ENCODE peak calls at places on chromosomes 4 and X, in four cellular contexts. T is right cardiac atrium, N is psoas muscle, Z is ovary. U is an unnamed sample.
A peak's percentile ranks its signal among the peaks of the same experiment; 100 is the strongest.

GRCh38 chr4:184583738-184584502 is 65.3 kb downstream of the CASP3 start:
- DNase-seq in Z (no peak), T (no peak), N (no peak), U (no peak)

GRCh38 chr4:169659736-169660670 is 39.6 kb downstream of the CLCN3 start:
- DNase-seq in T (peak; percentile 64), Z (peak; percentile 61), N (peak; percentile 33), U (no peak)

GRCh38 chrX:150697641-150698040 is 4.4 kb downstream of the MTMR1 start:
- DNase-seq in T (no peak), Z (no peak), N (no peak), U (no peak)

GRCh38 chr4:1777822-1778641 is 15.1 kb upstream of the FGFR3 start:
- DNase-seq in T (peak; percentile 61), Z (no peak), N (no peak), U (no peak)

GRCh38 chr4:174156239-174156826 is 127.1 kb downstream of the FBXO8 start:
- DNase-seq in T (no peak), N (no peak), Z (no peak), U (no peak)

GRCh38 chr4:1056671-1057402 is 45.4 kb downstream of the FGFRL1 start:
- DNase-seq in N (no peak), Z (no peak), T (no peak), U (peak; percentile 75)

GRCh38 chr4:94548571-94548970 is 96.8 kb downstream of the PDLIM5 start:
- DNase-seq in T (no peak), Z (no peak), N (no peak), U (no peak)

GRCh38 chr4:48968814-48969213 is 17.3 kb upstream of the CWH43 start:
- DNase-seq in T (no peak), Z (no peak), N (no peak), U (no peak)

GRCh38 chr4:3285558-3286334 is 7.1 kb upstream of the RGS12 start:
- DNase-seq in N (peak; percentile 55), Z (no peak), T (peak; percentile 67), U (peak; percentile 85)

GRCh38 chr4:145565328-145565727 is 53.9 kb upstream of the MMAA start:
- DNase-seq in N (no peak), T (no peak), Z (no peak), U (no peak)

GRCh38 chr4:24727390-24727789 is 68.0 kb upstream of the SOD3 start:
- DNase-seq in T (no peak), N (no peak), Z (no peak), U (no peak)

GRCh38 chr4:40058121-40058520 is 1.5 kb downstream of the N4BP2 start:
- DNase-seq in Z (no peak), N (no peak), T (no peak), U (no peak)
- H3K27ac ChIP-seq in Z (peak overlapping the region; percentile 98), N (peak overlapping the region; percentile 98), T (no peak overlapping the region), U (peak overlapping the region; percentile 100)

GRCh38 chrX:2488621-2489285 is 12.0 kb downstream of the DHRSX start:
- DNase-seq in Z (no peak), T (no peak), N (no peak), U (peak; percentile 75)
- H3K4me1 ChIP-seq in Z (peaks cover 2% of the 10 kb centered on the region), T (peaks cover 3% of the 10 kb centered on the region), N (no peaks in the 10 kb centered on the region), U (no peaks in the 10 kb centered on the region)

GRCh38 chrX:101386542-101386885 is 523 bp upstream of the BTK start:
- DNase-seq in Z (no peak), N (no peak), T (no peak), U (no peak)
- H3K4me3 ChIP-seq in Z (no peak overlapping the region), N (no peak overlapping the region), T (no peak overlapping the region), U (no peak overlapping the region)

GRCh38 chrX:136347706-136348105 is 46.9 kb downstream of the ADGRG4 start:
- DNase-seq in Z (no peak), N (no peak), T (no peak), U (no peak)
- H3K27ac ChIP-seq in Z (no peak overlapping the region), N (no peak overlapping the region), T (no peak overlapping the region), U (no peak overlapping the region)

GRCh38 chrX:104108955-104109354 is 3.4 kb upstream of the ZCCHC18 start:
- DNase-seq in N (no peak), T (no peak), Z (no peak), U (no peak)

GRCh38 chrX:104104676-104105075 is 7.6 kb upstream of the ZCCHC18 start:
- DNase-seq in Z (no peak), T (no peak), N (no peak), U (no peak)

GRCh38 chrX:104105330-104105729 is 7.0 kb upstream of the ZCCHC18 start:
- DNase-seq in N (no peak), Z (no peak), T (no peak), U (no peak)

DNA sequence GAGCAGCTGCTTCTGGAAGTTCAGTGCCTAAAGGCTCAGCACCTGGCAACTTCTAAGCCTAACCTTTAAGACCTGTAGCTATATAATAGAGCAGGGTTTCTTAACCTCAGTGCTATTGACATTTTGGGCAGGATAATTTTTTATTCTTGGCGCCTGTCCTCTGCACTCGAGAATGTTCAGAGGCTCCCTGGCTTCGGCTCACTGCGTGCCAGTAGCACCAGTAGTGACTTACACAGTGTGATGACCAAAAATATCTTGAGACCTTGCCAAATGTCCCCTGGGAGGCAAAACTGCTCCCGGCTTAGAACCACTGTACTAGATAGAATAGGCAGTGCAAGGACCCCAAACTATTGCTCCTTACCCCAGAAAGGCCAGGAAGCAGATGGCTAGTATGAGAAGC is 6.5 kb upstream of the ZCCHC18 start:
- DNase-seq in T (no peak), Z (no peak), N (no peak), U (no peak)
- H3K4me1 ChIP-seq in T (no peaks in the 10 kb centered on the region), Z (no peaks in the 10 kb centered on the region), N (no peaks in the 10 kb centered on the region), U (no peaks in the 10 kb centered on the region)